ENCODE peak calls at places on chromosomes 12 and 14, in four cellular contexts. One of them, this sample, is unnamed.

GRCh38 chr12:52179396-52179973 is 12.3 kb downstream of the KRT80 start:
- DNase-seq in esophagus squamous epithelium: no peak
- DNase-seq in IMR-90: no peak
- DNase-seq in lower lobe of right lung: no peak
- DNase-seq in this sample: no peak

GRCh38 chr14:105866841-105867321 is 340.5 kb downstream of the TMEM121 start:
- DNase-seq in esophagus squamous epithelium: no peak
- DNase-seq in IMR-90: no peak
- DNase-seq in lower lobe of right lung: no peak
- DNase-seq in this sample: no peak

GRCh38 chr12:68559984-68560822 is 50.5 kb upstream of the RAP1B start:
- DNase-seq in esophagus squamous epithelium: no peak
- DNase-seq in IMR-90: peak; percentile 20
- DNase-seq in lower lobe of right lung: peak; percentile 60
- DNase-seq in this sample: no peak

GRCh38 chr14:51539571-51540037 is 112.1 kb upstream of the FRMD6 start:
- DNase-seq in esophagus squamous epithelium: no peak
- DNase-seq in IMR-90: peak; percentile 92
- DNase-seq in lower lobe of right lung: no peak
- DNase-seq in this sample: peak; percentile 100

GRCh38 chr14:64536488-64537245 is 3.9 kb upstream of the HSPA2 start:
- DNase-seq in esophagus squamous epithelium: no peak
- DNase-seq in IMR-90: peak; percentile 46
- DNase-seq in lower lobe of right lung: no peak
- DNase-seq in this sample: no peak

GRCh38 chr12:79737875-79738718 is 47.3 kb upstream of the PAWR start:
- DNase-seq in esophagus squamous epithelium: no peak
- DNase-seq in IMR-90: peak; percentile 70
- DNase-seq in lower lobe of right lung: no peak
- DNase-seq in this sample: peak; percentile 61

GRCh38 chr12:103751171-103751570 is 89.9 kb downstream of the NT5DC3 start:
- DNase-seq in esophagus squamous epithelium: no peak
- DNase-seq in IMR-90: no peak
- DNase-seq in lower lobe of right lung: no peak
- DNase-seq in this sample: no peak

GRCh38 chr12:94872007-94872653 is 131.4 kb downstream of the NDUFA12 start:
- DNase-seq in esophagus squamous epithelium: no peak
- DNase-seq in IMR-90: no peak
- DNase-seq in lower lobe of right lung: no peak
- DNase-seq in this sample: no peak

GRCh38 chr14:86897224-86897623 is 1095.8 kb downstream of the GALC start:
- DNase-seq in esophagus squamous epithelium: no peak
- DNase-seq in IMR-90: no peak
- DNase-seq in lower lobe of right lung: no peak
- DNase-seq in this sample: no peak

GRCh38 chr12:22459872-22460490 is 84.4 kb downstream of the C2CD5 start:
- DNase-seq in esophagus squamous epithelium: no peak
- DNase-seq in IMR-90: peak; percentile 54
- DNase-seq in lower lobe of right lung: no peak
- DNase-seq in this sample: peak; percentile 44

GRCh38 chr12:110704750-110705149 is 15.8 kb upstream of the HVCN1 start:
- DNase-seq in esophagus squamous epithelium: no peak
- DNase-seq in IMR-90: no peak
- DNase-seq in lower lobe of right lung: no peak
- DNase-seq in this sample: no peak

GRCh38 chr14:95189400-95190162 is 32.3 kb upstream of the DICER1 start:
- DNase-seq in esophagus squamous epithelium: no peak
- DNase-seq in IMR-90: no peak
- DNase-seq in lower lobe of right lung: no peak
- DNase-seq in this sample: no peak

GRCh38 chr14:96126783-96127271 is 77.8 kb upstream of the BDKRB2 start:
- DNase-seq in esophagus squamous epithelium: no peak
- DNase-seq in IMR-90: peak; percentile 55
- DNase-seq in lower lobe of right lung: no peak
- DNase-seq in this sample: no peak

GRCh38 chr12:123748661-123749060 is 13.4 kb upstream of the DNAH10 start:
- DNase-seq in esophagus squamous epithelium: no peak
- DNase-seq in IMR-90: peak; percentile 49
- DNase-seq in lower lobe of right lung: no peak
- DNase-seq in this sample: no peak

GRCh38 chr12:88600272-88600671 is 20.0 kb upstream of the KITLG start:
- DNase-seq in esophagus squamous epithelium: no peak
- DNase-seq in IMR-90: peak; percentile 95
- DNase-seq in lower lobe of right lung: no peak
- DNase-seq in this sample: peak; percentile 65

DNA sequence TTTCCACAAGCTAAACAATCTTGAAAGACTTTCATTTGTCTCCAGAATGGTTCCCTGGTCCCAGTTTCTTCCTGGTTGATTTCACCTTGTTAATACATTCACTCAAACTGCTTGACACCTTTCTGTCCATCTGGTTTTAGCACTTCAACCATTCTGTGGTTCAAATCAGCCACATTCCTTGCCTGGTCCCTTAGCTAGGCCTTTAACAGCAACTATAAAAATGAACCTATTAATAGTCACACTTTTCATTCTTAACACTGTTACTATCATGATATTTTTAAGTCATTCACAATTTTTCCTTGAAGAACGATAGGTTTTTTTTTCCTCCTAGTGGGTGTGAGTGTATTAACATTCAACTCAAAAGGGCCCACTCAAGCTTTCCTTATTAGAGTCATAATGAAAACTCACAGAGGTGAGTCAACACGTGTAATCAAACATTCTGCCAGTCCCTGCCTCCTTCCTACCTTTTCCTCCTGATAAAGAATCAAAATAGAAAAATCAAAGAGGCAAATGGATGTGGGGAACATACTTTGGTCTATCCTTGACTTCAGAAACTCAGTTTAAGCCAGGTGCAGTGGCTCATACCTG is 34.4 kb upstream of the CCNT1 start:
- DNase-seq in esophagus squamous epithelium: no peak
- DNase-seq in IMR-90: peak; percentile 44
- DNase-seq in lower lobe of right lung: no peak
- DNase-seq in this sample: peak; percentile 36
- TF ChIP-seq CTCF in esophagus squamous epithelium: no peak
- TF ChIP-seq CTCF in IMR-90: no peak
- TF ChIP-seq CTCF in lower lobe of right lung: no peak
- TF ChIP-seq CTCF in this sample: peak; percentile 10

GRCh38 chr14:69842671-69843407 is 36.4 kb upstream of the SMOC1 start:
- DNase-seq in esophagus squamous epithelium: no peak
- DNase-seq in IMR-90: no peak
- DNase-seq in lower lobe of right lung: no peak
- DNase-seq in this sample: no peak
- H3K27ac ChIP-seq in esophagus squamous epithelium: no peak overlapping the region
- H3K27ac ChIP-seq in IMR-90: no peak overlapping the region
- H3K27ac ChIP-seq in lower lobe of right lung: no peak overlapping the region
- H3K27ac ChIP-seq in this sample: no peak overlapping the region

DNA sequence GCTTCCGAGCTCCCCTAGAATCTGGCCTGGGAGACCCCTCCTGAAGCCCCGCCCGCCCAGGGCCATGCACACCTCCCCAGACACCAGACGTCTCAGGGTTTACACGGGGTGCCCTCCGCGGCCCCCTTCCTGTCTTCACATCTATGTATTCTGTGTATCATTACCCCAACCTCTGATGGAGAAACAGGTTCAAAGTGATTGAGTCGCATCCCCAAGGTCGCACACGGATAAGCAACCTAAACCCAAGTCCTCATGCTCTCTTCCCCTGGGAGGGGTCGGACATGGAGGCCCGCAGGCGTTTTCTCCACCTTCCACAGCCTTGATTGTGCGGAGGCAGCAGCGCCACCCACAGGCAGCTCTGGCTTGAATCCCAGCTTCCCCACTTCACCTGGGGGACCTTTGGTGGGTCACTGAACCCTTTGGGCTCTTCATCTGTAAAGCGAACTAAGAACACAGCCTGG is 237.3 kb downstream of the BCL11B start:
- DNase-seq in esophagus squamous epithelium: no peak
- DNase-seq in IMR-90: no peak
- DNase-seq in lower lobe of right lung: no peak
- DNase-seq in this sample: no peak
- TF ChIP-seq CTCF in esophagus squamous epithelium: no peak
- TF ChIP-seq CTCF in IMR-90: no peak
- TF ChIP-seq CTCF in lower lobe of right lung: no peak
- TF ChIP-seq CTCF in this sample: peak; percentile 14

GRCh38 chr12:11891350-11892064 is 179.2 kb upstream of the BCL2L14 start:
- DNase-seq in esophagus squamous epithelium: no peak
- DNase-seq in IMR-90: no peak
- DNase-seq in lower lobe of right lung: no peak
- DNase-seq in this sample: no peak
- H3K27ac ChIP-seq in esophagus squamous epithelium: no peak overlapping the region
- H3K27ac ChIP-seq in IMR-90: no peak overlapping the region
- H3K27ac ChIP-seq in lower lobe of right lung: no peak overlapping the region
- H3K27ac ChIP-seq in this sample: no peak overlapping the region

GRCh38 chr14:103738706-103739451 is 23.3 kb downstream of the ZFYVE21 start:
- DNase-seq in esophagus squamous epithelium: no peak
- DNase-seq in IMR-90: no peak
- DNase-seq in lower lobe of right lung: no peak
- DNase-seq in this sample: no peak
- TF ChIP-seq CTCF in esophagus squamous epithelium: no peak
- TF ChIP-seq CTCF in IMR-90: no peak
- TF ChIP-seq CTCF in lower lobe of right lung: no peak
- TF ChIP-seq CTCF in this sample: no peak

GRCh38 chr14:22887260-22887989 is 4.4 kb downstream of the REM2 start:
- DNase-seq in esophagus squamous epithelium: no peak
- DNase-seq in IMR-90: peak; percentile 75
- DNase-seq in lower lobe of right lung: no peak
- DNase-seq in this sample: peak; percentile 76
- H3K27ac ChIP-seq in esophagus squamous epithelium: peak overlapping the region; percentile 81
- H3K27ac ChIP-seq in IMR-90: peak overlapping the region; percentile 6
- H3K27ac ChIP-seq in lower lobe of right lung: peak overlapping the region; percentile 68
- H3K27ac ChIP-seq in this sample: no peak overlapping the region